ENCODE peak calls at places on chromosomes 12 and 14, in five cellular contexts. K is B cell, I is NCI-H345, Z is GM23248, N is A549. E is an unnamed sample.

GRCh38 chr14:100142073-100143040 is 17.1 kb downstream of the DEGS2 start:
- DNase-seq in K (no peak), I (no peak), Z (no peak), N (no peak), E (no peak)

GRCh38 chr14:90943367-90943766 is 117.1 kb downstream of the RPS6KA5 start:
- DNase-seq in K (no peak), I (no peak), Z (no peak), N (no peak), E (no peak)

GRCh38 chr12:50110762-50111416 is 1.1 kb upstream of the COX14 start:
- DNase-seq in K (peak), I (no peak), Z (peak), N (peak), E (peak)

GRCh38 chr12:103667129-103667528 is 80.1 kb downstream of the STAB2 start:
- DNase-seq in K (no peak), I (peak), Z (no peak), N (no peak), E (peak)

GRCh38 chr12:43637116-43637515 is 85.1 kb upstream of the ADAMTS20 start:
- DNase-seq in K (no peak), I (no peak), Z (no peak), N (no peak), E (no peak)

GRCh38 chr14:90472632-90473031 is 75.8 kb downstream of the CALM1 start:
- DNase-seq in K (no peak), I (no peak), Z (no peak), N (no peak), E (no peak)

GRCh38 chr12:98895086-98895651 is 250.1 kb downstream of the APAF1 start:
- DNase-seq in K (no peak), I (peak), Z (no peak), N (no peak), E (peak)

GRCh38 chr14:100673807-100674154 is 52.9 kb upstream of the DLK1 start:
- DNase-seq in K (no peak), I (no peak), Z (no peak), N (no peak), E (peak)

GRCh38 chr12:3820122-3820521 is 53.1 kb downstream of the PARP11 start:
- DNase-seq in K (no peak), I (no peak), Z (peak), N (peak), E (no peak)

GRCh38 chr12:2596441-2596840 is 198.3 kb upstream of the FKBP4 start:
- DNase-seq in K (no peak), I (no peak), Z (no peak), N (no peak), E (no peak)

GRCh38 chr12:65948320-65949008 is 124.2 kb downstream of the HMGA2 start:
- DNase-seq in K (no peak), I (peak), Z (peak), N (peak), E (no peak)

GRCh38 chr12:130436741-130437501 is 99.2 kb downstream of the PIWIL1 start:
- DNase-seq in K (no peak), I (no peak), Z (no peak), N (no peak), E (no peak)

GRCh38 chr14:84006643-84007137 is 1523.3 kb upstream of the FLRT2 start:
- DNase-seq in K (no peak), I (peak), Z (no peak), N (no peak), E (peak)

GRCh38 chr12:11778703-11779102 is 129.2 kb downstream of the ETV6 start:
- DNase-seq in K (no peak), I (no peak), Z (no peak), N (no peak), E (no peak)

GRCh38 chr14:89614009-89614691 is 197.1 kb upstream of the FOXN3 start:
- DNase-seq in K (no peak), I (no peak), Z (no peak), N (no peak), E (peak)

GRCh38 chr14:37131205-37131604 is 41.2 kb downstream of the SLC25A21 start:
- DNase-seq in K (no peak), I (no peak), Z (no peak), N (no peak), E (no peak)

GRCh38 chr12:124428136-124428791 is 133.4 kb downstream of the RFLNA start:
- DNase-seq in K (no peak), I (no peak), Z (peak), N (no peak), E (peak)

GRCh38 chr12:31832740-31833540 is 104.1 kb upstream of the AMN1 start:
- DNase-seq in K (peak), I (no peak), Z (no peak), N (no peak), E (no peak)

GRCh38 chr12:54173066-54173726 is 15.6 kb downstream of the SMUG1 start:
- DNase-seq in K (peak), I (peak), Z (peak), N (no peak), E (peak)

GRCh38 chr12:88553941-88554658 is 26.2 kb downstream of the KITLG start:
- DNase-seq in K (no peak), I (peak), Z (peak), N (peak), E (peak)

GRCh38 chr12:113822986-113823385 is 143.1 kb downstream of the RBM19 start:
- DNase-seq in K (no peak), I (no peak), Z (no peak), N (no peak), E (no peak)

GRCh38 chr12:127429556-127429955 is 837.4 kb upstream of the TMEM132C start:
- DNase-seq in K (no peak), I (no peak), Z (no peak), N (no peak), E (no peak)

GRCh38 chr14:64234877-64235651 is 59.1 kb downstream of the ESR2 start:
- DNase-seq in K (peak), I (peak), Z (no peak), N (no peak), E (peak)

GRCh38 chr12:92989715-92990484 is 60.8 kb upstream of the EEA1 start:
- DNase-seq in K (no peak), I (no peak), Z (no peak), N (no peak), E (no peak)

GRCh38 chr14:76936483-76936882 is 92.0 kb downstream of the IRF2BPL start:
- DNase-seq in K (no peak), I (no peak), Z (peak), N (no peak), E (no peak)

GRCh38 chr12:132610051-132610759 is at the start of gene LRCOL1:
- DNase-seq in K (no peak), I (no peak), Z (peak), N (no peak), E (peak)

GRCh38 chr14:81313775-81314429 is 86.2 kb downstream of the STON2 start:
- DNase-seq in K (no peak), I (no peak), Z (no peak), N (no peak), E (peak)

GRCh38 chr12:30437044-30437443 is 258.6 kb downstream of the IPO8 start:
- DNase-seq in K (no peak), I (no peak), Z (no peak), N (no peak), E (no peak)

GRCh38 chr12:126518596-126519200 is 1453.5 kb downstream of the AACS start:
- DNase-seq in K (no peak), I (no peak), Z (no peak), N (no peak), E (no peak)

GRCh38 chr12:49557187-49557916 is 10.6 kb downstream of the MCRS1 start:
- DNase-seq in K (no peak), I (no peak), Z (no peak), N (no peak), E (no peak)

GRCh38 chr12:106841471-106842302 is 67.2 kb downstream of the RIC8B start:
- DNase-seq in K (peak), I (peak), Z (peak), N (peak), E (peak)

GRCh38 chr12:88833641-88834116 is 253.4 kb upstream of the KITLG start:
- DNase-seq in K (no peak), I (no peak), Z (peak), N (no peak), E (no peak)

GRCh38 chr14:46399049-46399448 is 252.5 kb downstream of the RPL10L start:
- DNase-seq in K (no peak), I (peak), Z (no peak), N (no peak), E (peak)

GRCh38 chr14:61537567-61538463 is 157.5 kb upstream of the HIF1A start:
- DNase-seq in K (no peak), I (peak), Z (peak), N (peak), E (peak)

GRCh38 chr12:15700595-15700994 is 88.6 kb downstream of the EPS8 start:
- DNase-seq in K (no peak), I (no peak), Z (peak), N (peak), E (no peak)

GRCh38 chr12:109582636-109583035 is 9.0 kb downstream of the MVK start:
- DNase-seq in K (no peak), I (no peak), Z (no peak), N (peak), E (peak)

GRCh38 chr12:107359382-107359781 is 266.0 kb upstream of the CRY1 start:
- DNase-seq in K (no peak), I (no peak), Z (peak), N (peak), E (peak)

GRCh38 chr14:52951730-52952481 is 1.1 kb upstream of the FERMT2 start:
- DNase-seq in K (peak), I (peak), Z (peak), N (peak), E (peak)

E was measured in NCI-H69.